ENCODE peak calls at places on chromosomes 1 and 21, in four cellular contexts. F, S, M and I are unnamed samples.

GRCh38 chr1:168531605-168532345 is 12.0 kb downstream of the XCL2 start:
- DNase-seq in F (no peak), S (no peak), M (no peak), I (no peak)

GRCh38 chr1:217138839-217139466 is 415.7 kb upstream of the ESRRG start:
- DNase-seq in F (no peak), S (peak; percentile 15), M (no peak), I (no peak)

GRCh38 chr1:14594045-14594444 is 4.4 kb upstream of the KAZN start:
- DNase-seq in F (no peak), S (no peak), M (no peak), I (no peak)

GRCh38 chr1:76677775-76678405 is 189.4 kb upstream of the ST6GALNAC5 start:
- DNase-seq in F (no peak), S (no peak), M (no peak), I (no peak)

GRCh38 chr1:116415699-116416533 is 42.9 kb downstream of the ATP1A1 start:
- DNase-seq in F (peak; percentile 72), S (peak; percentile 81), M (no peak), I (no peak)

GRCh38 chr1:25126568-25126967 is 105.7 kb downstream of the SYF2 start:
- DNase-seq in F (no peak), S (no peak), M (no peak), I (no peak)

GRCh38 chr1:19424651-19425570 is 60.4 kb downstream of the CAPZB start:
- DNase-seq in F (peak; percentile 35), S (no peak), M (no peak), I (no peak)

GRCh38 chr1:43582162-43582566 is 51.5 kb downstream of the PTPRF start:
- DNase-seq in F (peak; percentile 95), S (peak; percentile 84), M (peak; percentile 23), I (peak; percentile 71)

GRCh38 chr1:222865718-222866117 is 50.9 kb downstream of the DISP1 start:
- DNase-seq in F (no peak), S (peak; percentile 18), M (no peak), I (no peak)

GRCh38 chr21:34135330-34135729 is 62.0 kb downstream of the MRPS6 start:
- DNase-seq in F (no peak), S (no peak), M (no peak), I (no peak)

GRCh38 chr1:185998391-185998790 is 264.2 kb downstream of the HMCN1 start:
- DNase-seq in F (no peak), S (peak; percentile 1), M (no peak), I (no peak)

GRCh38 chr1:114334297-114334696 is 176.7 kb downstream of the TRIM33 start:
- DNase-seq in F (no peak), S (no peak), M (no peak), I (no peak)

GRCh38 chr1:168960595-168960994 is 145.9 kb upstream of the ATP1B1 start:
- DNase-seq in F (no peak), S (no peak), M (no peak), I (peak; percentile 35)

GRCh38 chr1:30753660-30754123 is 3.9 kb downstream of the LAPTM5 start:
- DNase-seq in F (no peak), S (no peak), M (no peak), I (no peak)

GRCh38 chr1:178324003-178324402 is 172.8 kb downstream of the CLEC20A start:
- DNase-seq in F (no peak), S (no peak), M (no peak), I (no peak)

GRCh38 chr1:182394055-182394775 is 2.6 kb upstream of the GLUL start:
- DNase-seq in F (no peak), S (no peak), M (no peak), I (no peak)

GRCh38 chr1:164768045-164768402 is 209.0 kb downstream of the PBX1 start:
- DNase-seq in F (no peak), S (no peak), M (no peak), I (no peak)

GRCh38 chr1:79323240-79324025 is 316.9 kb upstream of the ADGRL4 start:
- DNase-seq in F (no peak), S (no peak), M (no peak), I (no peak)

GRCh38 chr1:6962390-6962955 is 177.2 kb downstream of the CAMTA1 start:
- DNase-seq in F (no peak), S (peak; percentile 100), M (peak; percentile 35), I (peak; percentile 75)

GRCh38 chr21:37435120-37435519 is 68.5 kb downstream of the DYRK1A start:
- DNase-seq in F (no peak), S (peak; percentile 90), M (peak; percentile 28), I (no peak)

GRCh38 chr1:115478933-115479551 is 141.0 kb upstream of the NGF start:
- DNase-seq in F (peak; percentile 42), S (no peak), M (no peak), I (peak; percentile 30)

GRCh38 chr1:232422098-232422497 is 207.8 kb downstream of the SIPA1L2 start:
- DNase-seq in F (no peak), S (no peak), M (no peak), I (no peak)

GRCh38 chr1:228058981-228059535 is 23.4 kb upstream of the ARF1 start:
- DNase-seq in F (peak; percentile 60), S (no peak), M (no peak), I (no peak)

GRCh38 chr1:243706563-243706962 is 143.5 kb downstream of the AKT3 start:
- DNase-seq in F (no peak), S (no peak), M (no peak), I (no peak)

GRCh38 chr21:44428281-44428942 is 26.9 kb upstream of the LRRC3 start:
- DNase-seq in F (no peak), S (peak; percentile 94), M (peak; percentile 6), I (peak; percentile 80)

GRCh38 chr1:64378826-64379225 is 91.1 kb upstream of the CACHD1 start:
- DNase-seq in F (no peak), S (peak; percentile 18), M (no peak), I (no peak)

GRCh38 chr1:115363171-115363570 is 25.1 kb upstream of the NGF start:
- DNase-seq in F (no peak), S (no peak), M (no peak), I (no peak)

GRCh38 chr1:180981596-180982387 is 40.9 kb downstream of the STX6 start:
- DNase-seq in F (peak; percentile 86), S (no peak), M (peak; percentile 10), I (no peak)

GRCh38 chr1:229127301-229127700 is 143.6 kb upstream of the RAB4A start:
- DNase-seq in F (no peak), S (no peak), M (no peak), I (no peak)

GRCh38 chr1:9196129-9197040 is 38.2 kb upstream of the H6PD start:
- DNase-seq in F (peak; percentile 31), S (peak; percentile 56), M (peak; percentile 45), I (peak; percentile 74)

GRCh38 chr1:236394016-236394481 is at the start of gene EDARADD:
- DNase-seq in F (no peak), S (no peak), M (no peak), I (no peak)

GRCh38 chr1:83999316-83999819 is 436 bp upstream of the TTLL7 start:
- DNase-seq in F (no peak), S (peak; percentile 91), M (no peak), I (peak; percentile 78)

GRCh38 chr1:115224636-115225035 is 113.4 kb downstream of the NGF start:
- DNase-seq in F (no peak), S (no peak), M (no peak), I (no peak)

GRCh38 chr1:65067491-65068201 is 80.4 kb upstream of the AK4 start:
- DNase-seq in F (peak; percentile 65), S (peak; percentile 78), M (peak; percentile 38), I (peak; percentile 71)

GRCh38 chr21:38244407-38244787 is 12.4 kb upstream of the KCNJ15 start:
- DNase-seq in F (no peak), S (no peak), M (no peak), I (no peak)

GRCh38 chr1:192705510-192705909 is 69.6 kb downstream of the RGS13 start:
- DNase-seq in F (no peak), S (no peak), M (no peak), I (no peak)

GRCh38 chr1:234998174-234998741 is 130.4 kb downstream of the TOMM20 start:
- DNase-seq in F (no peak), S (peak; percentile 77), M (no peak), I (peak; percentile 89)

GRCh38 chr21:34202553-34203332 is 129.4 kb downstream of the MRPS6 start:
- DNase-seq in F (no peak), S (peak; percentile 83), M (no peak), I (peak; percentile 23)

GRCh38 chr1:19963636-19964035 is 15.8 kb downstream of the PLA2G2A start:
- DNase-seq in F (no peak), S (no peak), M (no peak), I (no peak)

GRCh38 chr1:198845851-198846250 is 207.0 kb downstream of the PTPRC start:
- DNase-seq in F (no peak), S (no peak), M (no peak), I (no peak)